ENCODE peak calls at places on chromosomes 5 and 9, in four cellular contexts. S is fibroblast of mammary gland, J is bronchial epithelial cell, T is lower lobe of right lung. O is an unnamed sample.

GRCh38 chr5:15690611-15691010 is 190.6 kb downstream of the FBXL7 start:
- DNase-seq in S (peak), J (no peak), T (no peak), O (no peak)

GRCh38 chr5:167964529-167964928 is 326.9 kb upstream of the WWC1 start:
- DNase-seq in S (no peak), J (no peak), T (no peak), O (no peak)

GRCh38 chr9:14806941-14807340 is 84.4 kb upstream of the CER1 start:
- DNase-seq in S (peak), J (peak), T (no peak), O (no peak)

GRCh38 chr5:150734579-150735384 is 24.0 kb downstream of the DCTN4 start:
- DNase-seq in S (no peak), J (no peak), T (peak), O (no peak)

GRCh38 chr5:124905756-124906155 is 159.3 kb upstream of the ZNF608 start:
- DNase-seq in S (no peak), J (no peak), T (no peak), O (no peak)

GRCh38 chr9:1005043-1005667 is 28.7 kb downstream of the DMRT3 start:
- DNase-seq in S (peak), J (peak), T (no peak), O (peak)

GRCh38 chr5:141628175-141628788 is 8.4 kb downstream of the HDAC3 start:
- DNase-seq in S (peak), J (no peak), T (no peak), O (no peak)

GRCh38 chr5:173793677-173794570 is 94.2 kb upstream of the CPEB4 start:
- DNase-seq in S (no peak), J (no peak), T (peak), O (no peak)

GRCh38 chr9:84271004-84271886 is 69.3 kb downstream of the SLC28A3 start:
- DNase-seq in S (peak), J (peak), T (peak), O (peak)

DNA sequence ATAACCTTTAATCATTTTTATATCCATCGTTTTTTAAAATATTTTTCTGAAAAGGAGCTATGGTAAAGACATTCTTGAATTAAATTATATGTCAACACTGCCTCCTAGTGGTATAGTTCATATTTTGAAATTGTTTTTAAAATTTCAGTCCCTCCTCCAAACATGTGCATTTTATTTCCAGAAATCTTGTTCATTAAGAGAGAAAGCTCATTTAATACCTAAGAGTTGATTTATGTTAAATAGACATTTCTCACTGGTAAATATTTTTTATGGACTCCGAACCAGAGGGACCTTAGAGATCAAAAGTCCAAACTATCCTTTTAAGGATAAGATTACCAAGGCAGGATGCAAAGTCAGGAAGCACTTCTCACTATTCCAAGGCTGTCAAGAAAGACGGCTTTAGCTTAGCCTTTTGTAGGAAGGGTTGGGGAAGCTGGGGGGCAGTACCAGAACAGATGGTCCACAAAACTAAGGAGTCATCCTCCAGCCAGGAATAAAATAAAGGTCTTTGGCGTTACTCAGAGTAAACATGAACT is 21.6 kb downstream of the BHMT start:
- DNase-seq in S (peak), J (peak), T (no peak), O (no peak)
- TF ChIP-seq CTCF in S (peak), J (no peak), T (peak), O (peak)

DNA sequence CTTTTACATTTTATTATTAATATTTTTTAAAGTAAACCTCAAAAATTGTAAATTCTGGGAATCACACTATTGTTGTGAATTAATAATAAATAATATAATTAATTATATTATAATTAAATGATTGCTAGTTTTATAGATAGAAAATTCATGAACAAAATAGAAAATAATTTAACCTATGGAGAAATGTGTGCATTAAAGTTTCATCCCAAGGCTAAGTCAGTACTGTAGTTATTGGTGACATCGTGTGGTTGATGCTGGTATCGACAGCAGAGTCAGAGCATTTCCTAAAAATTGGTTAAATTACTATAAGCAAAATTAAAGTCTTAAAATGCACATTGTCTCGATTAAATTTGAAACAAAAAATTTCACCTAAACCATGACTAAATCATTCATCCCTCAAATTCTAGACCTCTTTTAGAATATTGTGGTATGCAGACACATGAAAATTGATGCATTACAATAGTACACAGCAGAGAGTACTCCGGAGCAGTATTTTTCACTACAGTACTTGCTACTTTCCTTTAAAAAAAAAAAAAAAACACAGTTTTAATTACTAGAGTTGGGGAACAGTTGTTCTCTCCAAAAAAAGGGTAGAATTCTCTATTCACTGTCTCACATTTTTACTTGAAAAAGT is 73.9 kb downstream of the RORB start:
- DNase-seq in S (peak), J (peak), T (no peak), O (no peak)
- TF ChIP-seq CTCF in S (peak), J (peak), T (peak), O (peak)

GRCh38 chr5:41097642-41098041 is 26.5 kb upstream of the MROH2B start:
- DNase-seq in S (no peak), J (peak), T (no peak), O (no peak)

DNA sequence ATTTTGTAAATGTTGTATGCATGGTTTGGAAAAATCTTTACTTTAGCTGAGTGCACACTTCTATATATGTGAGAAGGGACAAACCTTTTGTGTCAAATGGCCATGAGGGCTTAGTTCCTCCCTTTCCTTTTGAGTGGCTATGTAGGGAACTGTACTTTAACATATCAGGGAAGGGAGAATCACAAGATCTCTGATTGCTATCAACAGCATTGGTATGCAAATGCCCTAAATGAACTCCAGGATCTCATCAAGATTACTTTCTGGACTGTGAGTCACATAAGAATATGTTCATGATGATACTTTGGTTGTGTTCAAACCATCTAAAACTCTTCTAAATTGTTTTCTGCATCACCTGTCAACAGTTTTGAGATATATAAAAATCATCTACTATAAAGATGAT is 31.2 kb upstream of the MROH2B start:
- DNase-seq in S (no peak), J (no peak), T (no peak), O (no peak)
- TF ChIP-seq CTCF in S (no peak), J (no peak), T (no peak), O (no peak)

DNA sequence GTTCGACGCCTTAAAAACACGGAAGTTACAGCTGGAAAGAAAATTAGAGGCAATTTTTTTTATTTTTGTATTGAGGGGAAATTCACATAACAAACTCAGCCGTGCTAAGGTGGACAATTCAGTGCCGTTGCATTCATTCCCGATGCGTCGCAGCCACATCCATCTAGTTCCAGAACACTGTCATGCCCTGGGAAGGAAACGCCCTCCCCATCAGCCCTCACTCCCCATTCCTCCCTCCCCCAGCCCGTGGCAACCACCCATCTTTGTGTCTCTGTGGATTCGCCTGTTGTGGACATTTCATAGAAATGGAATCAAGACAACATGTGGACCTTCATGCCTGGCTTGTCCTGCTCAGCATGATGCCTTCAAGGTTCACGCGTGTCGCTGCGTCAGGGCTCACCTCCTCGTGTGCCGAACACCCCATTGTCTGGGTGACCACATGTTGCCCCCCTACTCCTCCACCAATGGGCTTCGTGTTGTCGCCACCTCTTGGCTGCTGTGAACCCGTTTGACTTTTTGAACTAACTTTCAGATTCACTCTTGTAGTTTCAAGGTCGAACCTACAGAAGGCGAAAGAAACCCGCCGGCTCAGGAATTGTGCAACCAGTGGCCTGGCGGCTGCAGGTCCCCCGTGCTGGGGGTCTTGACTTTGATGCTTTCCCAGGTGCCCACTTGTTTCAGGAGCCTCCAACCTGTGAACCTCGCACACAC is 17.4 kb upstream of the CAMSAP1 start:
- DNase-seq in S (peak), J (no peak), T (no peak), O (no peak)
- TF ChIP-seq CTCF in S (peak), J (no peak), T (no peak), O (no peak)

DNA sequence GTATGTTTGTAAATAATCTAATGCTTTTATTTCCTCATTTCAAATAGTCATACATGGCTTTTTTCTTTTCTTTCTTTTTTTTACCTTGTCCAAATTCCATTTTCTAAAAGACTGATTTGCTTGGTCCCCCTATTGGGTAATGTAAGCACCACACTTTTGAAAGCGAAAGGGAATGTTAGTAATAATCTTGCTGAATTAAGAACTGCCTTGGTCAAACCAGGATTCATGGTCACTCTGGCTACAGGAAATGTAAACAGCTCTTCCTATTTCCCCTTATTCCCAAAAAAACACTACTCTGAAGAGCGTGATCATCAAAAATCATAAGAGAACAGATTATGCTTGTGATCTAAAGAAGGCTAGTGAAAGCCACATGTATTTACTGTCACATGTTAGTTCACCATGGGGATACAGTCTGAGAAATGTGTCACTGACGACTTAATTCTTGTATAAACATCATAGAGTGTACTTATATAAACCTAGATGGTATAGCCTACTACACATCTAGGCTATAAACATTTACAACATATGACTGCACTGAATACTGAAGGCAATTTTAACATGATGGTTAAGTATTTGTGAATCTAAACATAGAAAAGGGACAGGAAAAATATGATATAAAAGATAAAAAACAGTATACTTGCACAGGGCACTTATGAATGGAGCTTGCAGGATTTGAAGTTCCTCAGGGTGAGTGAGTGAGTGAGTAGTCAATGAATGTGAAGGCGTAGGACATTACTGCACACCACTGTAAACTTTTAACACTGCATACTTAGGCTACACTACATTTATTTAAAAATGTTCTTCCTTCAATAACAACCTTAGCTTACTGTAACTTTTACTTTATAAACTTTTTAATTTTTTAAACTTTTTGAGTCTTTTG is 75.3 kb downstream of the HMGCR start:
- DNase-seq in S (peak), J (no peak), T (no peak), O (no peak)
- TF ChIP-seq CTCF in S (peak), J (no peak), T (no peak), O (peak)

GRCh38 chr5:148457183-148457620 is 73.4 kb downstream of the FBXO38 start:
- DNase-seq in S (no peak), J (peak), T (no peak), O (no peak)
- TF ChIP-seq CTCF in S (peak), J (peak), T (peak), O (no peak)

GRCh38 chr9:120863833-120864232 is 13.2 kb downstream of the PHF19 start:
- DNase-seq in S (no peak), J (no peak), T (no peak), O (no peak)
- TF ChIP-seq CTCF in S (no peak), J (no peak), T (no peak), O (no peak)

GRCh38 chr5:51908215-51908614 is 525.0 kb downstream of the ISL1 start:
- DNase-seq in S (no peak), J (no peak), T (no peak), O (no peak)
- TF ChIP-seq CTCF in S (no peak), J (no peak), T (no peak), O (no peak)

GRCh38 chr9:95876138-95876444 is 600 bp downstream of the ERCC6L2 start:
- DNase-seq in S (no peak), J (no peak), T (no peak), O (no peak)

GRCh38 chr9:95876595-95876994 is 1.1 kb downstream of the ERCC6L2 start:
- DNase-seq in S (peak), J (no peak), T (no peak), O (no peak)

GRCh38 chr9:95875305-95876137 is at the start of gene ERCC6L2:
- DNase-seq in S (peak), J (peak), T (peak), O (peak)

GRCh38 chr9:95874303-95874988 is 1.0 kb upstream of the ERCC6L2 start:
- DNase-seq in S (peak), J (no peak), T (no peak), O (no peak)

GRCh38 chr9:95874989-95875304 is 544 bp upstream of the ERCC6L2 start:
- DNase-seq in S (peak), J (peak), T (peak), O (no peak)
- TF ChIP-seq CTCF in S (no peak), J (no peak), T (no peak), O (no peak)

GRCh38 chr5:119943148-119943547 is 313.8 kb downstream of the FAM170A start:
- DNase-seq in S (peak), J (peak), T (no peak), O (peak)
- TF ChIP-seq CTCF in S (peak), J (peak), T (peak), O (peak)

O was measured in AG09319.